ENCODE peak calls at places on chromosomes 1 and 21, in seven cellular contexts. V is GM23248, L is tibial nerve, T is A549, H is small intestine, G is heart right ventricle, O is body of pancreas. F is an unnamed sample. For H3K4me1, the result is how much of the 10 kb centered on the place peaks cover.

GRCh38 chr1:16972210-16972916 is 8.1 kb downstream of the MFAP2 start:
- DNase-seq in V (no peak), L (no peak), T (no peak), O (no peak), G (no peak), H (no peak), F (no peak)

GRCh38 chr1:119510046-119510445 is 3.0 kb downstream of the HSD3B1 start:
- DNase-seq in L (no peak), G (no peak), V (no peak), H (no peak), O (no peak), T (no peak), F (no peak)

GRCh38 chr1:119327066-119327435 is 41.5 kb upstream of the HAO2 start:
- DNase-seq in V (no peak), G (no peak), H (no peak), L (no peak), T (no peak), O (no peak), F (no peak)

GRCh38 chr1:242467556-242468145 is 56.8 kb downstream of the PLD5 start:
- DNase-seq in L (no peak), H (peak), G (no peak), O (peak), T (peak), V (peak), F (peak)

GRCh38 chr21:17455028-17455353 is 57.9 kb upstream of the CXADR start:
- DNase-seq in H (no peak), O (no peak), L (no peak), T (no peak), G (no peak), V (no peak), F (no peak)

GRCh38 chr1:17258116-17258757 is 9.3 kb downstream of the PADI3 start:
- DNase-seq in T (no peak), G (no peak), O (no peak), V (peak), L (no peak), H (no peak), F (peak)

GRCh38 chr1:111707906-111708305 is 31.3 kb downstream of the INKA2 start:
- DNase-seq in T (no peak), L (no peak), O (no peak), G (no peak), V (no peak), H (no peak), F (no peak)

GRCh38 chr1:47650205-47650604 is 212.4 kb downstream of the FOXD2 start:
- DNase-seq in H (peak), T (peak), V (peak), L (no peak), G (no peak), O (no peak), F (peak)

GRCh38 chr1:116311756-116312691 is 61.0 kb upstream of the ATP1A1 start:
- DNase-seq in T (no peak), H (peak), O (peak), V (no peak), L (no peak), G (no peak), F (no peak)

GRCh38 chr1:145879775-145880174 is 5.9 kb downstream of the ANKRD35 start:
- DNase-seq in V (no peak), L (no peak), T (no peak), O (no peak), G (no peak), H (no peak), F (no peak)

GRCh38 chr1:172134087-172134731 is 286.3 kb upstream of the C1orf105 start:
- DNase-seq in O (no peak), V (peak), T (no peak), H (no peak), L (no peak), G (no peak), F (no peak)

GRCh38 chr21:34925597-34925996 is 123.5 kb downstream of the RUNX1 start:
- DNase-seq in T (no peak), G (no peak), V (no peak), O (no peak), H (no peak), L (no peak), F (no peak)

GRCh38 chr21:36684957-36685714 is 13.8 kb upstream of the SIM2 start:
- DNase-seq in L (no peak), G (no peak), T (no peak), H (no peak), V (no peak), O (no peak), F (peak)

GRCh38 chr1:202146993-202147392 is 2.5 kb upstream of the ARL8A start:
- DNase-seq in O (no peak), H (no peak), V (no peak), L (no peak), T (no peak), G (no peak), F (peak)

GRCh38 chr21:39938086-39938611 is 70.9 kb downstream of the PCP4 start:
- DNase-seq in V (no peak), G (no peak), O (peak), T (no peak), H (no peak), L (no peak), F (no peak)

GRCh38 chr1:6385673-6386191 is 7.8 kb downstream of the ACOT7 start:
- DNase-seq in O (no peak), V (peak), L (no peak), T (peak), G (peak), H (no peak), F (peak)

GRCh38 chr1:204706838-204707509 is 21.4 kb upstream of the LRRN2 start:
- DNase-seq in V (no peak), T (no peak), H (no peak), G (no peak), L (no peak), O (no peak), F (peak)

GRCh38 chr1:34529935-34530859 is 224.7 kb upstream of the GJB5 start:
- DNase-seq in O (no peak), T (no peak), L (no peak), G (no peak), H (no peak), V (no peak), F (no peak)

GRCh38 chr1:150979007-150979722 is 2.9 kb upstream of the ANXA9 start:
- DNase-seq in L (peak), O (peak), H (peak), V (peak), T (peak), G (peak), F (peak)

GRCh38 chr1:44700573-44700972 is 26.1 kb downstream of the ARMH1 start:
- DNase-seq in V (no peak), L (no peak), H (no peak), T (no peak), O (no peak), G (no peak), F (no peak)

GRCh38 chr1:162359523-162360236 is 17.0 kb downstream of the SPATA46 start:
- DNase-seq in H (no peak), O (no peak), V (no peak), G (no peak), T (no peak), L (no peak), F (peak)

GRCh38 chr1:30764396-30764795 is 6.8 kb upstream of the LAPTM5 start:
- DNase-seq in G (no peak), O (no peak), H (no peak), L (no peak), V (no peak), T (no peak), F (no peak)

GRCh38 chr1:19208710-19209438 is 1.2 kb downstream of the UBR4 start:
- DNase-seq in T (no peak), H (no peak), V (peak), G (no peak), O (no peak), L (no peak), F (peak)

GRCh38 chr21:39658066-39658465 is 45.3 kb downstream of the B3GALT5 start:
- DNase-seq in O (no peak), T (no peak), V (no peak), H (no peak), G (no peak), L (no peak), F (no peak)

DNA sequence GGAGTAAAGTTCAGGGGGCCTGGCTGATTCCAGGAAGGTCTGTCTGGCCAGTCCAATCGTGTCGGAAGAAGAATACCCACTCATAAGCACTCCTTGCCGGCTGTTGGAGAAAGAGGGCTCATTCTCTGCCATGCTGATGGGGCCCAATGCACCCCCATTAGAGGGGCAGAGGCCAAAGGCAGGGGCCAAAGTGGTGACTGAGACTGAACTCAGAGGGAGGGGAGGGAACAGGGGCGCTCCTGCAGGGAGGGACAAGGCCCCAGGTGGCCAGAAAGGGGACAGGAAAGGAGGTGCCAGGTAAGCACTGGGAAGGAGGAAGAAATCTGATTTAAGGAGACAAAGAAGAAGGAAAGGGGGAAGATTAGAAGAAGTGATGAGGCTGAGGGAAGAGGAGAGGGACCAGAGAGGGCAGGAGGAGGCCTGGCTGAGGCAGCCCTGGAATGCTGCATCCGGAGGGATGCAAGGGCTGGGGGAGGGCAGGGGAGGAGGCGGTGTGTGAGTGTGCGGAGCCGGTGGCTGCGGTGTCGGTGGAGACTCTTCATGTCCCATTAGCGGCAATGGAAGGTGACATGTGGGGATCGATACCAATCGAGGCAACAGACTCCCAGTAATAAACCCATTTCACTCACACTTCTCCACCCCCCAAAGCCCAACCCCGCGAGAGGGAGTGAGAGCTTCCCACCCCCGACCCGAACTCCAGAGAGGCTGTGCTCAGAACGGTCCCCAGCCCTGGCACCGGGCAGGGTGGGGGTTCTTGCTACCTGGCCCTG is 12.0 kb upstream of the ETV3L start:
- DNase-seq in O (no peak), H (no peak), G (no peak), T (no peak), L (no peak), V (no peak), F (peak)
- H3K4me1 ChIP-seq in O (under half), H (under half), G (under half), T (under half), L (under half), V (under half), F (under half)

GRCh38 chr21:31743712-31744111 is 11.8 kb upstream of the SCAF4 start:
- DNase-seq in V (no peak), L (no peak), T (no peak), H (no peak), O (no peak), G (no peak), F (no peak)

GRCh38 chr21:31741116-31741515 is 9.2 kb upstream of the SCAF4 start:
- DNase-seq in G (no peak), V (no peak), H (no peak), T (no peak), O (no peak), L (no peak), F (no peak)

GRCh38 chr21:31744162-31744800 is 12.4 kb upstream of the SCAF4 start:
- DNase-seq in V (no peak), G (no peak), L (no peak), O (no peak), T (no peak), H (no peak), F (no peak)
- H3K27ac ChIP-seq in V (no peak), G (no peak), L (no peak), O (no peak), T (no peak), H (no peak), F (no peak)

GRCh38 chr21:41783476-41784150 is 16.8 kb upstream of the RIPK4 start:
- DNase-seq in G (no peak), V (peak), L (no peak), T (peak), H (peak), O (peak), F (no peak)

GRCh38 chr21:41781047-41781405 is 14.2 kb upstream of the RIPK4 start:
- DNase-seq in T (no peak), H (no peak), V (no peak), O (no peak), L (no peak), G (no peak), F (no peak)

GRCh38 chr21:41786521-41786987 is 19.7 kb upstream of the RIPK4 start:
- DNase-seq in T (peak), H (peak), G (no peak), O (peak), L (no peak), V (peak), F (peak)

GRCh38 chr21:41780337-41781046 is 13.6 kb upstream of the RIPK4 start:
- DNase-seq in T (no peak), G (no peak), O (no peak), L (no peak), H (no peak), V (no peak), F (no peak)

GRCh38 chr21:41784456-41785102 is 17.7 kb upstream of the RIPK4 start:
- DNase-seq in V (no peak), T (no peak), G (no peak), H (no peak), O (no peak), L (no peak), F (no peak)
- H3K4me1 ChIP-seq in V (under half), T (under half), G (under half), H (under half), O (under half), L (under half), F (under half)

DNA sequence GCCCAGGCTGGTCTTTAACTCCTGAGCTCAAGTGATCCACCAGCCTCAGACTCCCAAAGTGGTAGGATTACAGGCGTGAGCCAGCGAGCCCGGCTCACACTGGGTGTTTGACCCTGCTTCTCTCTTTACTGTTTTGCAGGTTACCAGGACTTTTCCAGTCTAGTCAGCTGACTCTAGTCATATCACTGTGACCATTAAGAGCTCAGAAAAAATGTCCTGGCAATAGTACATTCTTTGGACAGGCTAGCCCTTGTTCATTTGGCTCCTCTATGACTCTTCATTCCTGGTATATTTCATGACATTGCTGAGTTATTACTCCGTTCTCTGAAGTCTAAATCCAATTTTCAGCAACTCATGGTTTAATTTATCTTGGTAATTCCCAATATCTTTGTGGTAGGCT is 8.0 kb upstream of the CA6 start:
- DNase-seq in V (peak), G (no peak), O (no peak), T (no peak), H (no peak), L (no peak), F (peak)
- H3K27ac ChIP-seq in V (no peak), G (no peak), O (no peak), T (no peak), H (no peak), L (peak), F (no peak)

GRCh38 chr1:210330279-210330866 is 1.7 kb downstream of the HHAT start:
- DNase-seq in O (peak), G (no peak), V (no peak), H (peak), L (no peak), T (no peak), F (no peak)

GRCh38 chr1:210325026-210325670 is 3.6 kb upstream of the HHAT start:
- DNase-seq in H (no peak), O (no peak), L (no peak), T (no peak), G (no peak), V (no peak), F (no peak)

GRCh38 chr1:210328032-210328745 is 513 bp upstream of the HHAT start:
- DNase-seq in L (no peak), H (no peak), O (no peak), T (no peak), V (peak), G (no peak), F (peak)

GRCh38 chr1:210332233-210332632 is 3.5 kb downstream of the HHAT start:
- DNase-seq in T (no peak), L (no peak), G (no peak), H (no peak), V (no peak), O (no peak), F (no peak)

GRCh38 chr1:210328746-210329488 is at the start of gene HHAT:
- DNase-seq in V (peak), L (peak), T (peak), O (peak), H (peak), G (peak), F (peak)
- H3K4me1 ChIP-seq in V (under half), L (under half), T (under half), O (under half), H (under half), G (under half), F (under half)

DNA sequence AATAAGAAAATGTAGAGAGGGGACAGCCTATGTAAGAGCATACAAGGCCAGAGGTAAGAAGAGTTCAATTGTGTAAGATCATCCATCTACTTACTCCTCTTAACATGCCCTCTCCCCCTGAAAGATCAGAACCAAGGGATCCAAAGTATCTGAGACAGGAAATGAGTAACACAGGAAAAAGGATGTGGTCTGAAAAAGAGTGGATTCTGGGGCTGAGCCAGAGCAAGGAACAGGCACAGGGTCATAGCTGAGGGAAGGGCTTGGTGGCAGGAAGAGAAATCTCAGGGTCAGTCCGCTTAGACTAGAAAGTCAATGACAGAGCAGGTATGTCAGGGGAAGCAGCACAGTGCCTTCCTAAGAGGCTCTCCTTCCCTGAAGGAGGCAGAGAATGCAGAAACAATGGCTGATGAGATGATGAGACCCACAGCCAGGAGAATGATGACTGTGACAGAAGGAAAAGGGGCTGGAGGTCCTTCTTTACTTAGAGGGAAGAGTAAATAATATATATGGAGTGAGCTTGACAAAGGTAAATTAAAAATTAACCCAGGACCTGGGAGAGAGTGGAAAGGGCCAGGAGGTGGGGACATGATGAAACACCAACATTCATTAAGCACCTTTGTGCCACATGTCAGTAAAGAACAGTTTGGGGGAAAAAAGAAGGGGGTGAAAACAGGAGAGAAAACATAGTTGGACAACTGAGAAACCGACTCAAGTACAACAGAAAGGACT is 26.2 kb upstream of the A3GALT2 start:
- DNase-seq in G (no peak), T (peak), O (peak), H (peak), V (peak), L (no peak), F (peak)
- H3K27ac ChIP-seq in G (peak), T (peak), O (peak), H (peak), V (peak), L (peak), F (peak)

GRCh38 chr1:235070819-235071218 is 57.8 kb downstream of the TOMM20 start:
- DNase-seq in G (no peak), L (no peak), O (no peak), V (no peak), H (no peak), T (no peak), F (no peak)

GRCh38 chr1:235073968-235074334 is 54.7 kb downstream of the TOMM20 start:
- DNase-seq in O (peak), L (no peak), G (no peak), V (no peak), T (no peak), H (peak), F (no peak)

GRCh38 chr1:235073331-235073967 is 55.2 kb downstream of the TOMM20 start:
- DNase-seq in T (peak), L (no peak), H (peak), G (peak), O (peak), V (peak), F (no peak)

GRCh38 chr1:235069577-235070563 is 58.8 kb downstream of the TOMM20 start:
- DNase-seq in G (peak), V (peak), H (peak), T (peak), L (peak), O (peak), F (peak)

GRCh38 chr1:235072096-235072495 is 56.5 kb downstream of the TOMM20 start:
- DNase-seq in V (no peak), T (no peak), O (no peak), G (no peak), L (no peak), H (no peak), F (no peak)
- H3K4me1 ChIP-seq in V (half or more), T (half or more), O (half or more), G (under half), L (under half), H (under half), F (half or more)

GRCh38 chr21:45461369-45461750 is 56.4 kb downstream of the COL18A1 start:
- DNase-seq in H (no peak), T (no peak), L (no peak), O (no peak), G (no peak), V (no peak), F (peak)
- H3K27ac ChIP-seq in H (no peak), T (peak), L (no peak), O (no peak), G (no peak), V (no peak), F (peak)

GRCh38 chr1:236779312-236779711 is 15.8 kb upstream of the MTR start:
- DNase-seq in O (no peak), G (no peak), H (no peak), V (no peak), T (no peak), L (no peak), F (no peak)

GRCh38 chr1:236773919-236774318 is 21.2 kb upstream of the MTR start:
- DNase-seq in H (no peak), G (no peak), L (no peak), T (no peak), V (no peak), O (no peak), F (no peak)

DNA sequence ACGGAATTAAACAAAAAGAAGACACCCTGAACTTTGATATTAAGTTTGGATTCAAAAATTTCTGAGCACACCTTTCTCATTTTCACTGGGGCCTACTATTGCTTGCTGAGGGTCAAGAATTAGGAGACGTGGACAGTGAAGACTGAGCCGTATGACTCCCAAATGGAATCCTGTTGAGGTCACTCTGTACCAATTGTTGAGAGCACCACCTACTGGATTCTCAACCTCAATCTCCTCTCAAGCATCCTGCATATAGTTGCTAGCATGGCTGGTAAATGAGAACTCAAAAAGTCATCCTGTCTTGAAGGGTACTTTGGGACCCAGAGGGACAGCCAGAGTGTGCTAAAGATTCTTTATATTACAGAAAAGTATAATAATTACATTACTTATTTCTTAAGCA is 20.2 kb upstream of the MTR start:
- DNase-seq in V (peak), G (no peak), H (peak), O (no peak), L (no peak), T (peak), F (peak)
- H3K4me1 ChIP-seq in V (under half), G (under half), H (under half), O (under half), L (under half), T (under half), F (under half)